ENCODE peak calls at places on chromosomes 6 and 20, in five cellular contexts. O is HepG2; C is mammary epithelial cell; S is CD4-positive, alpha-beta memory T cell; W is right lobe of liver. F is an unnamed sample.

GRCh38 chr6:23006656-23007055 is 437.3 kb downstream of the HDGFL1 start:
- DNase-seq in O (no peak), C (no peak), S (no peak), W (no peak), F (no peak)

GRCh38 chr6:150145830-150146229 is 3.0 kb downstream of the PPP1R14C start:
- DNase-seq in O (no peak), C (peak; percentile 68), S (no peak), W (no peak), F (no peak)

GRCh38 chr6:11318835-11319813 is 86.7 kb upstream of the NEDD9 start:
- DNase-seq in O (no peak), C (peak; percentile 12), S (no peak), W (no peak), F (no peak)

GRCh38 chr6:138569970-138570715 is 70.8 kb upstream of the NHSL1 start:
- DNase-seq in O (peak; percentile 94), C (no peak), S (no peak), W (no peak), F (no peak)

GRCh38 chr6:113707194-113707593 is 150.0 kb upstream of the MARCKS start:
- DNase-seq in O (no peak), C (no peak), S (no peak), W (no peak), F (no peak)

GRCh38 chr6:135260612-135261011 is 79.5 kb downstream of the MYB start:
- DNase-seq in O (no peak), C (no peak), S (no peak), W (no peak), F (no peak)

GRCh38 chr6:32096087-32096393 is 13.1 kb downstream of the TNXB start:
- DNase-seq in O (no peak), C (no peak), S (no peak), W (no peak), F (no peak)

GRCh38 chr6:74137910-74138309 is 441.9 kb downstream of the CD109 start:
- DNase-seq in O (peak; percentile 6), C (peak; percentile 23), S (no peak), W (no peak), F (no peak)

GRCh38 chr6:157746897-157747296 is 76.1 kb upstream of the SNX9 start:
- DNase-seq in O (no peak), C (no peak), S (no peak), W (no peak), F (no peak)

GRCh38 chr20:59751075-59751711 is 146.9 kb downstream of the PHACTR3 start:
- DNase-seq in O (peak; percentile 52), C (peak; percentile 42), S (no peak), W (peak; percentile 58), F (peak; percentile 78)

GRCh38 chr6:111958534-111958933 is 85.3 kb upstream of the FYN start:
- DNase-seq in O (no peak), C (no peak), S (no peak), W (no peak), F (no peak)

GRCh38 chr20:51457281-51457932 is 85.1 kb downstream of the NFATC2 start:
- DNase-seq in O (no peak), C (peak; percentile 77), S (no peak), W (no peak), F (no peak)

GRCh38 chr6:77173472-77174074 is 289.7 kb downstream of the HTR1B start:
- DNase-seq in O (peak; percentile 1), C (peak; percentile 5), S (no peak), W (no peak), F (no peak)

GRCh38 chr6:130997061-130997753 is 65.8 kb downstream of the EPB41L2 start:
- DNase-seq in O (no peak), C (no peak), S (no peak), W (no peak), F (no peak)

GRCh38 chr6:44561062-44561591 is 173.6 kb downstream of the CDC5L start:
- DNase-seq in O (no peak), C (no peak), S (no peak), W (no peak), F (no peak)

GRCh38 chr6:148885920-148886845 is 139.4 kb downstream of the UST start:
- DNase-seq in O (no peak), C (peak; percentile 87), S (no peak), W (no peak), F (no peak)

GRCh38 chr6:28943557-28944411 is 20.0 kb upstream of the TRIM27 start:
- DNase-seq in O (peak; percentile 84), C (peak; percentile 66), S (peak; percentile 51), W (peak; percentile 68), F (peak; percentile 84)

GRCh38 chr20:7723284-7723683 is 217.0 kb downstream of the HAO1 start:
- DNase-seq in O (no peak), C (peak; percentile 72), S (no peak), W (no peak), F (no peak)

GRCh38 chr6:161544801-161545490 is 271.1 kb upstream of the AGPAT4 start:
- DNase-seq in O (no peak), C (no peak), S (no peak), W (no peak), F (no peak)

GRCh38 chr6:4973972-4974885 is 29.6 kb downstream of the RPP40 start:
- DNase-seq in O (no peak), C (no peak), S (no peak), W (no peak), F (no peak)

GRCh38 chr6:16803294-16804006 is 42.2 kb upstream of the ATXN1 start:
- DNase-seq in O (peak; percentile 56), C (no peak), S (no peak), W (no peak), F (no peak)

DNA sequence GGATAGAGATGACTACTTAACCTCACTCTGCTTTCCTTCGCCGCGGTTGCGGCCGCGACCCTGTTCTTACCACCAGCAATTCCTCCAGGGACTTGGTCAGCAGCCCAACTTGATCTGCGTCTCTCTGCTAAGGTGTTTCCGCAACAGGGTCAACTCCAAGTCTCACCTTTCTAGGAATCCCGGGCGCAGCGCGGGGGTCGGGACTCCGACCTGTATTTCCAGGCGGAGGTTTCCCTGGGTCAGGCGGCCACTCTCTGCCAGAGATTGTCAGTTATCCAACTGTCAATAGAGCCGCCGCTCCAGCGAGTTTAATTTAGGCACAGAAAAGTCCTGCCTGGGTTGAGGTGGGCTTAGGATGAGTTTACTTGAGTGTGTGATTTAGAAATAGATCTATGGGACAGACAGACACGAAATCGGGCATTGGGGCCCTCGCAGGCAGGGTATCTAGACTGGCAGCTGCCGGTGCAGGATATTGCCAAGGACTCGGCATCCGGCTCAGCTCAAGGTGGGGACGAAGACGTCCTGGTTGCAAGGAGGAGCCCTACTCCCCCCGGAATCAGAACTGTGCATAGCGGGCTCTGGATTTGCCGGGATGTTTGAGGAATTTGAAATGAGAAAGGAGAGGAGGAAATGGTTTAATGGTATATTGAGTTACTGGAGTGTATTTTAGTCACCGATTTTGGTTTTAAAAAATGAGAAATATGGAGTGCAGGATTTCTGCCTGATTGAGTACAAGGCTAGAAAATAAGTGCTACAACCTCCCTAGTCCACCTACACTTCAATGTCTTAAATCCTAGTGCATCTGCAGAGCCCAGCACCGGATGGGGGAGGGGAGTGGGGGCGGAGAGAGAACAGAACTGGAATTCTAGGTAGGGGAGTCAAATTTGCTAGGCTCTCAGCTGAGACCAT is 23.7 kb downstream of the POM121L2 start:
- DNase-seq in O (no peak), C (no peak), S (no peak), W (no peak), F (no peak)
- H3K27me3 ChIP-seq in O (peaks cover 8% of the 10 kb centered on the region), C (no peaks in the 10 kb centered on the region), S (peaks cover 73% of the 10 kb centered on the region), W (peaks cover 44% of the 10 kb centered on the region), F (peaks cover 100% of the 10 kb centered on the region)

DNA sequence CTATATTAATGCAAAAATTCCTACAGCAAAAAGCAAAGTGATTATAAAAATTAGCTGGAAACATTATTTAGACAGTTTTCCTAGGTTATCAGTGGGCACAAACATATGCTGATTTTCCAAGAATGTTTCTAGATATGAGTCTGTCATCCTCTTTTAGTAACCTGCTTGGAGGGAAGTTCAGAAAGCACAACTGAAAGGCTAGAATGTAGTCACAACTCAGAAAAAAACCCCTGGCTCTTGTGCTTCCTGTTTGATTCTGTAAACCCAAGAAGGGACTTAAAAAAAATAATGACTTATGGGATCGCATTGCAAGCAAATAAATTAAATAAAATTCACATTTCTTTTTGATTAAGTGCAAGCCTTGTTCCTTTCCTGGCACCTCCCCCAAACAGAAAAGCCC is 708.4 kb upstream of the EPHA7 start:
- DNase-seq in O (no peak), C (no peak), S (no peak), W (no peak), F (no peak)
- H3K27ac ChIP-seq in O (no peak overlapping the region), C (no peak overlapping the region), S (no peak overlapping the region), W (no peak overlapping the region), F (no peak overlapping the region)

DNA sequence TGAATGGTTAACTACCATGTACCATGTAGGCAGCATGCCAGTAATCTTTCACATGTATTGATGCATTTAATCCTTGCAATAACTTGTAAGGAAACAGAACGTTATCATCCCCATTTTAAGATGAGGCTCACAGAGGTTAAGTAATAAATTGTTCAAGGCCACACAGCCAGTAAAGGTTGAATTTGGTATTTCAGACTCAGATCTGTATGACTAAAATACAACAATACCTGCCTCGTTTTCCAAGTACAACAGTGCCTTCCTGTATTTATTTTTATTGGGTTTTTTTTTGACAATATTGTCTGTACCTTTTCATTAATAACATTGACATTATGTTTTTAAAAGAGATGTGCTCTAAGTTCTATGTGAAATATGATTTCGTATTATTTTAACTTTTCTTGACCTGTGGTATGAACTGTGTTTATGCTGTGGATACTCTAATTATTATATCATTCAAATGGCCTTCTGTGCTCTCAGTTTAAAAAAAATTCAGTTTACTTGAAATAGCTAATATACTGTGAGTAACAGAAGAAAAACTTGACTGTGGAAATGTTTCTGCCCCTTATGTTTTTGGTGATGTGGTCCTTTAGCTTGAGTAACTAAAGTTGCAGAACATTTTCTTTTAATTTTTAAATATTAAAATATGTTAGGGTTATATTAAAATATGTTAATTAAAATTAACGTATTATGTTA is 39.7 kb downstream of the XRN2 start:
- DNase-seq in O (no peak), C (no peak), S (no peak), W (no peak), F (no peak)
- H3K36me3 ChIP-seq in O (peaks cover 29% of the 10 kb centered on the region), C (peaks cover 36% of the 10 kb centered on the region), S (peaks cover 48% of the 10 kb centered on the region), W (no peaks in the 10 kb centered on the region), F (peaks cover 82% of the 10 kb centered on the region)

GRCh38 chr20:62451970-62452369 is 23.8 kb downstream of the GATA5 start:
- DNase-seq in O (no peak), C (no peak), S (no peak), W (no peak), F (no peak)
- H3K27me3 ChIP-seq in O (peaks cover 38% of the 10 kb centered on the region), C (peaks cover 2% of the 10 kb centered on the region), S (no peaks in the 10 kb centered on the region), W (no peaks in the 10 kb centered on the region), F (peaks cover 60% of the 10 kb centered on the region)

GRCh38 chr20:23636182-23636907 is 1.4 kb downstream of the CST3 start:
- DNase-seq in O (no peak), C (no peak), S (no peak), W (no peak), F (no peak)
- H3K27ac ChIP-seq in O (peak overlapping the region; percentile 91), C (peak overlapping the region; percentile 46), S (no peak overlapping the region), W (no peak overlapping the region), F (peak overlapping the region; percentile 98)

DNA sequence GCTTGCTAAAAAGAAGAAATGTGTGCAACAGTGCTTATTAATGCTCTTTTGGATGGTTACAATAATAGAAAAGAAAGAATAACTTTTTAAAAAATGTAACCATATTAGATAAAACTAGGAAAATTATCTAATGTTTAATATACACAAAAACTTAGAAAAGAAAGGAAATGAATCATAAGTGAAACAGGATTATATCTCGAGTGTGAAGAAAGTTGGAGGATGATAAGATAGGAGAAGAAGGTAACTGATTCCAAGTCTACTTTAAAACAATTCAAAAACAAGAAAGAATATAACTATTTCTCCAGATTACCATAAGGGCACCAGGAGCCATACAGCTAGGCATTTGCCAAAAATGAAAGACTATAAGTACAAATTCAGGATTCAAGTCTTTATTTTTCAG is 73.0 kb downstream of the PHIP start:
- DNase-seq in O (no peak), C (no peak), S (no peak), W (no peak), F (no peak)
- H3K36me3 ChIP-seq in O (peaks cover 7% of the 10 kb centered on the region), C (peaks cover 18% of the 10 kb centered on the region), S (peaks cover 27% of the 10 kb centered on the region), W (no peaks in the 10 kb centered on the region), F (peaks cover 50% of the 10 kb centered on the region)

GRCh38 chr20:3728876-3729275 is 3.6 kb upstream of the HSPA12B start:
- DNase-seq in O (no peak), C (no peak), S (no peak), W (no peak), F (no peak)
- H3K27me3 ChIP-seq in O (peaks cover 21% of the 10 kb centered on the region), C (no peaks in the 10 kb centered on the region), S (peaks cover 16% of the 10 kb centered on the region), W (no peaks in the 10 kb centered on the region), F (peaks cover 27% of the 10 kb centered on the region)

F was measured in lower lobe of right lung.